ENCODE peak calls at places on chromosomes 12 and 14, in eight cellular contexts. O is stimulated activated CD8-positive, alpha-beta memory T cell treated with anti-CD3 and anti-CD28 coated beads, Interleukin-2, amount 100 ng/mL, for 1 hour; K is LoVo; B is heart left ventricle; R is activated CD4-positive, alpha-beta T cell treated with anti-CD3 and anti-CD28 coated beads, Interleukin-2, amount 50 U/mL, for 1 hour; H is stimulated activated naive CD8-positive, alpha-beta T cell treated with anti-CD3 and anti-CD28 coated beads, Interleukin-15, Interleukin-2, amounts not matched to agents 100 U/mL and 50 U/mL, for 24 hours; M is germinal center; J is iris pigment epithelial cell. D is an unnamed sample.

GRCh38 chr14:105030836-105031396 is 10.0 kb upstream of the CDCA4 start:
- DNase-seq in B (no peak), O (no peak), J (no peak), M (no peak), H (no peak), R (no peak), K (no peak), D (no peak)

GRCh38 chr12:56884421-56884820 is 49.8 kb downstream of the SDR9C7 start:
- DNase-seq in M (no peak), H (no peak), J (peak), K (no peak), O (no peak), R (no peak), B (no peak), D (no peak)

GRCh38 chr14:56394826-56395543 is 184.6 kb upstream of the TMEM260 start:
- DNase-seq in R (no peak), J (no peak), H (no peak), M (no peak), K (no peak), O (no peak), B (no peak), D (no peak)

GRCh38 chr12:79873223-79873622 is 61.7 kb downstream of the PPP1R12A start:
- DNase-seq in J (no peak), M (no peak), B (no peak), R (no peak), K (no peak), H (no peak), O (no peak), D (no peak)

GRCh38 chr14:50763386-50764007 is 67.5 kb downstream of the NIN start:
- DNase-seq in B (no peak), J (peak), O (no peak), M (no peak), K (peak), R (no peak), H (no peak), D (no peak)

GRCh38 chr14:105497671-105498429 is 6.8 kb downstream of the TEDC1 start:
- DNase-seq in M (no peak), H (no peak), B (no peak), O (no peak), J (no peak), R (peak), K (no peak), D (no peak)

GRCh38 chr14:68695326-68695768 is 97.5 kb downstream of the ZFP36L1 start:
- DNase-seq in K (peak), R (no peak), H (peak), B (no peak), O (peak), J (peak), M (no peak), D (no peak)

GRCh38 chr12:124397807-124398577 is 103.1 kb downstream of the RFLNA start:
- DNase-seq in H (no peak), R (no peak), O (no peak), J (no peak), B (no peak), K (no peak), M (no peak), D (no peak)

GRCh38 chr12:132282950-132283771 is 46.2 kb downstream of the GALNT9 start:
- DNase-seq in H (no peak), O (no peak), R (no peak), B (peak), M (no peak), K (peak), J (no peak), D (no peak)

GRCh38 chr14:22221508-22221907 is 367.5 kb downstream of the DAD1 start:
- DNase-seq in R (no peak), J (peak), H (no peak), B (no peak), O (no peak), M (peak), K (peak), D (no peak)

GRCh38 chr14:73895939-73896338 is 9.3 kb downstream of the ZNF410 start:
- DNase-seq in M (no peak), O (no peak), B (no peak), K (no peak), H (no peak), J (no peak), R (no peak), D (no peak)

GRCh38 chr12:79567164-79567563 is 123.6 kb downstream of the PAWR start:
- DNase-seq in K (no peak), J (no peak), M (no peak), O (no peak), R (no peak), H (no peak), B (no peak), D (no peak)

GRCh38 chr12:20382117-20382516 is 13.8 kb downstream of the PDE3A start:
- DNase-seq in K (no peak), B (no peak), M (no peak), J (no peak), R (no peak), O (no peak), H (no peak), D (no peak)

GRCh38 chr12:19652391-19652790 is 213.1 kb downstream of the AEBP2 start:
- DNase-seq in M (no peak), R (no peak), B (no peak), K (no peak), J (no peak), O (no peak), H (no peak), D (no peak)

GRCh38 chr14:70926187-70926830 is 19.1 kb downstream of the PCNX1 start:
- DNase-seq in R (no peak), K (no peak), M (no peak), J (no peak), B (no peak), O (no peak), H (no peak), D (no peak)

GRCh38 chr12:123114305-123115083 is 36.4 kb downstream of the PITPNM2 start:
- DNase-seq in O (no peak), R (no peak), K (no peak), B (no peak), H (no peak), J (no peak), M (no peak), D (no peak)

GRCh38 chr12:108833355-108833733 is 24.0 kb downstream of the SSH1 start:
- DNase-seq in J (peak), B (peak), R (no peak), O (no peak), K (peak), H (no peak), M (no peak), D (no peak)